ENCODE peak calls at places on chromosomes 6 and 20, in four cellular contexts. E is PC-9, G is psoas muscle, V is GM23338. T is an unnamed sample. For H3K4me1, the result is how much of the 10 kb centered on the place peaks cover.

GRCh38 chr20:54058420-54059139 is 11.8 kb downstream of the BCAS1 start:
- DNase-seq in E (no peak), G (no peak), V (peak), T (no peak)

GRCh38 chr20:46681032-46681854 is 8.0 kb downstream of the TP53RK start:
- DNase-seq in V (peak), E (peak), G (no peak), T (peak)

GRCh38 chr6:132812255-132812732 is 2.1 kb upstream of the RPS12 start:
- DNase-seq in G (no peak), V (no peak), E (no peak), T (no peak)

GRCh38 chr20:19543114-19543513 is 214.9 kb upstream of the RIN2 start:
- DNase-seq in V (no peak), G (no peak), E (no peak), T (no peak)

GRCh38 chr6:81693212-81693611 is 59.3 kb downstream of the TENT5A start:
- DNase-seq in V (no peak), G (no peak), E (no peak), T (no peak)

GRCh38 chr20:40370800-40371199 is 318.2 kb downstream of the MAFB start:
- DNase-seq in V (no peak), E (no peak), G (peak), T (no peak)

GRCh38 chr6:21804941-21805610 is 211.5 kb downstream of the SOX4 start:
- DNase-seq in V (no peak), G (no peak), E (no peak), T (no peak)

GRCh38 chr6:18861182-18861581 is 474.0 kb downstream of the RNF144B start:
- DNase-seq in E (no peak), G (no peak), V (no peak), T (no peak)

GRCh38 chr20:54174452-54175175 is 828 bp upstream of the CYP24A1 start:
- DNase-seq in E (no peak), G (no peak), V (peak), T (no peak)

GRCh38 chr6:134453792-134454510 is 136.0 kb upstream of the SGK1 start:
- DNase-seq in V (peak), G (no peak), E (peak), T (peak)

GRCh38 chr20:61767776-61768494 is 297.7 kb downstream of the TAF4 start:
- DNase-seq in G (no peak), E (no peak), V (no peak), T (no peak)
- H3K4me1 ChIP-seq in G (under half), E (under half), V (under half), T (under half)

GRCh38 chr6:154690857-154691256 is 42.4 kb upstream of the SCAF8 start:
- DNase-seq in E (no peak), V (no peak), G (no peak), T (no peak)

GRCh38 chr6:154696661-154697060 is 36.6 kb upstream of the SCAF8 start:
- DNase-seq in V (no peak), G (no peak), E (no peak), T (no peak)
- H3K4me1 ChIP-seq in V (under half), G (under half), E (under half), T (under half)

GRCh38 chr20:62370807-62371587 is 3.9 kb upstream of the LAMA5 start:
- DNase-seq in G (no peak), E (peak), V (no peak), T (no peak)

GRCh38 chr20:62368303-62368628 is 1.2 kb upstream of the LAMA5 start:
- DNase-seq in E (no peak), G (no peak), V (no peak), T (no peak)

GRCh38 chr20:62368629-62369507 is 1.8 kb upstream of the LAMA5 start:
- DNase-seq in V (peak), E (peak), G (peak), T (peak)

GRCh38 chr20:62370115-62370806 is 3.1 kb upstream of the LAMA5 start:
- DNase-seq in V (no peak), E (peak), G (no peak), T (no peak)

GRCh38 chr20:62369508-62370114 is 2.5 kb upstream of the LAMA5 start:
- DNase-seq in E (peak), V (no peak), G (no peak), T (no peak)
- H3K4me1 ChIP-seq in E (under half), V (under half), G (half or more), T (half or more)

GRCh38 chr20:62303327-62304226 is 780 bp downstream of the ADRM1 start:
- DNase-seq in G (no peak), E (peak), V (no peak), T (peak)

GRCh38 chr20:62305765-62306431 is 3.1 kb downstream of the ADRM1 start:
- DNase-seq in V (no peak), E (peak), G (no peak), T (peak)

GRCh38 chr20:62306440-62307187 is 3.8 kb downstream of the ADRM1 start:
- DNase-seq in V (no peak), E (no peak), G (no peak), T (no peak)

GRCh38 chr20:62304331-62305148 is 1.7 kb downstream of the ADRM1 start:
- DNase-seq in E (no peak), G (no peak), V (no peak), T (no peak)

DNA sequence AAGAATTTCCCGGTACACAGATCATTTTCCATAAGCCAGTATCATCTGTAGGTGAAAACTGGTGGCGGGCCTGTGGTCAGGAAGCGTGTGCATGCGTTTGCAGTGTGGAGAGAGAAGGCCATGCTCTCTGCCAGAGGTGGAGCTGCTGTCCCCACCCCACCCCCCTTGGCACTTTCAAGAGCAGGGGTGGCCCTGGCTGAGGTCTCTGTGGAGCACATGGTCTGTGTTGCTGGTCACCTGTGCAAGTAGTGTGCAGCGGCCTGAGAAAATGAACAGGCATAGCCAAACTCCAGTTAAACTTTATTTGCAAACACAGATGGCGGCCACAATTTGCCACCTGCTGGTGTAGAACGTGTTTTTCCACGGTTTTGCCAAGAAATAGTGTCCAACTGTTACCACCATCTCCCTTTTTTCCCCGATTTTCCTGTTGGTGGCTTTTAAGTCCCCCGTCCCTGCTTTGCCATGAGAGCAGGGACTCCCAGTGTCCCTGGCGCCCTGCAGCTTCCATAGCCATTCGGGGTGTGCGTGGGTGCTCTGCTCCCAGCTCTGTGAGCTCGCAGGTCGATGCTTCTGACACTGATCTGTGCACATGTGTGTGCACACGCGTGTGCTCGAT is 2.5 kb downstream of the ADRM1 start:
- DNase-seq in V (no peak), G (no peak), E (peak), T (no peak)
- H3K4me1 ChIP-seq in V (under half), G (under half), E (under half), T (under half)

GRCh38 chr6:157842213-157842612 is 19.2 kb downstream of the SNX9 start:
- DNase-seq in G (no peak), E (no peak), V (no peak), T (no peak)
- H3K4me1 ChIP-seq in G (half or more), E (under half), V (half or more), T (under half)

GRCh38 chr20:33656783-33657703 is 5.1 kb upstream of the C20orf144 start:
- DNase-seq in V (no peak), E (no peak), G (no peak), T (no peak)
- H3K4me1 ChIP-seq in V (under half), E (under half), G (under half), T (under half)

GRCh38 chr20:25030649-25031026 is 27.3 kb downstream of the ACSS1 start:
- DNase-seq in E (no peak), V (no peak), G (no peak), T (no peak)
- H3K4me1 ChIP-seq in E (under half), V (under half), G (under half), T (under half)

T was measured in Caco-2.